ENCODE peak calls at places on chromosomes 7 and 10, in seven cellular contexts. F, Z, X, L, Q, T and U are unnamed samples.

GRCh38 chr7:49432245-49432644 is 341.2 kb upstream of the VWC2 start:
- DNase-seq in Z (no peak), F (no peak), X (no peak), Q (no peak), T (no peak), L (no peak), U (no peak)

GRCh38 chr7:37408885-37409248 is 39.8 kb downstream of the ELMO1 start:
- DNase-seq in Z (no peak), Q (no peak), F (no peak), L (no peak), X (no peak), T (no peak), U (no peak)

GRCh38 chr10:63197304-63198092 is 64.4 kb downstream of the NRBF2 start:
- DNase-seq in F (no peak), T (no peak), Q (no peak), X (no peak), Z (peak; percentile 93), L (no peak), U (peak; percentile 34)

GRCh38 chr7:2643386-2644229 is 11.8 kb downstream of the TTYH3 start:
- DNase-seq in X (no peak), L (no peak), F (peak; percentile 66), Z (no peak), Q (no peak), T (no peak), U (peak; percentile 57)

GRCh38 chr7:143216151-143216550 is 5.7 kb upstream of the TAS2R40 start:
- DNase-seq in L (no peak), Z (peak; percentile 68), T (no peak), X (peak; percentile 17), F (no peak), Q (no peak), U (no peak)

GRCh38 chr10:35208536-35208935 is 81.9 kb downstream of the CREM start:
- DNase-seq in T (no peak), L (no peak), Z (no peak), F (no peak), Q (no peak), X (no peak), U (no peak)

GRCh38 chr7:129334473-129334872 is 99.8 kb upstream of the STRIP2 start:
- DNase-seq in Q (no peak), T (no peak), Z (no peak), F (no peak), X (no peak), L (no peak), U (peak; percentile 26)

GRCh38 chr10:80122746-80123145 is 9.8 kb upstream of the PLAC9 start:
- DNase-seq in T (no peak), L (no peak), F (no peak), Z (no peak), X (peak; percentile 85), Q (no peak), U (no peak)

GRCh38 chr7:8817448-8818036 is 384.1 kb downstream of the NXPH1 start:
- DNase-seq in Z (no peak), X (no peak), L (no peak), Q (no peak), T (no peak), F (no peak), U (no peak)

GRCh38 chr7:158657189-158657746 is 47.3 kb downstream of the NCAPG2 start:
- DNase-seq in X (no peak), F (no peak), L (no peak), Q (no peak), T (no peak), Z (no peak), U (no peak)

GRCh38 chr10:129417882-129418281 is 49.2 kb upstream of the MGMT start:
- DNase-seq in Z (no peak), T (no peak), X (no peak), L (no peak), Q (peak; percentile 31), F (no peak), U (no peak)

GRCh38 chr7:111796671-111797070 is 234.4 kb upstream of the IMMP2L start:
- DNase-seq in Q (peak; percentile 20), X (no peak), L (peak; percentile 15), Z (peak; percentile 4), T (peak; percentile 55), F (no peak), U (peak; percentile 36)

GRCh38 chr7:85115006-85115405 is 71.8 kb downstream of the SEMA3D start:
- DNase-seq in L (no peak), X (no peak), F (no peak), T (no peak), Q (no peak), Z (no peak), U (no peak)

GRCh38 chr7:122651451-122651850 is 47.5 kb downstream of the RNF133 start:
- DNase-seq in F (no peak), Q (no peak), T (no peak), L (no peak), X (no peak), Z (no peak), U (no peak)

GRCh38 chr10:33535866-33536265 is 201.4 kb upstream of the NRP1 start:
- DNase-seq in L (no peak), Z (no peak), F (no peak), Q (no peak), X (no peak), T (no peak), U (no peak)

GRCh38 chr10:33537066-33537465 is 202.6 kb upstream of the NRP1 start:
- DNase-seq in X (no peak), Q (no peak), T (no peak), F (no peak), L (no peak), Z (peak; percentile 59), U (no peak)

GRCh38 chr10:33536508-33536907 is 202.0 kb upstream of the NRP1 start:
- DNase-seq in L (no peak), Z (no peak), X (no peak), F (no peak), T (no peak), Q (no peak), U (peak; percentile 11)

GRCh38 chr10:33532901-33533300 is 198.4 kb upstream of the NRP1 start:
- DNase-seq in Q (no peak), T (no peak), Z (no peak), X (no peak), L (no peak), F (no peak), U (no peak)

GRCh38 chr10:33534455-33534854 is 200.0 kb upstream of the NRP1 start:
- DNase-seq in X (no peak), Q (no peak), Z (no peak), L (no peak), F (no peak), T (no peak), U (no peak)
- H2BK120ac ChIP-seq in X (no peak overlapping the region), Q (no peak overlapping the region), Z (no peak overlapping the region), L (no peak overlapping the region), F (no peak overlapping the region), T (no peak overlapping the region), U (no peak overlapping the region)

DNA sequence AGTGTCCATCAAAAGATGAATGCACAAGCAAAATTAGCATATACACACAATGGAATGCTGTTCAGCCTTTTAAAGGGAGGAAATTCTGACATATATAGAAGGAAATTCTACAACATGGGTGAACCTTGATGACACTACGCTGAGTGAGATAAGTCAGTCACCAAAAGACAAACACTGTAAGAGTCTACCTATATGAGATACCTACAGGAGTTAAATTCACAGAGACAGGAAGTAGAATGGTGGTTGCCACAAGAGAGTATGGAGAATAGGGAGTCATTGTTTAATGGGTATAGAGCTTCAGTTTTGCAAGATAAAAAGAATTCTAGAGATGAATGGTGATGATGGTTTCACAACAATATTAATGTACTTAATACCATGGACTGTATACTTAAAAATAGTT is 51.8 kb downstream of the HERC4 start:
- DNase-seq in Z (no peak), X (no peak), L (no peak), F (no peak), Q (no peak), T (no peak), U (no peak)
- H3K18ac ChIP-seq in Z (no peak overlapping the region), X (no peak overlapping the region), L (no peak overlapping the region), F (no peak overlapping the region), Q (no peak overlapping the region), T (no peak overlapping the region), U (no peak overlapping the region)

GRCh38 chr10:108445746-108446145 is 1281.2 kb upstream of the SORCS1 start:
- DNase-seq in X (no peak), T (no peak), Z (no peak), F (no peak), L (no peak), Q (no peak), U (no peak)
- H4K8ac ChIP-seq in X (no peak overlapping the region), T (no peak overlapping the region), Z (no peak overlapping the region), F (no peak overlapping the region), L (no peak overlapping the region), Q (no peak overlapping the region), U (no peak overlapping the region)

DNA sequence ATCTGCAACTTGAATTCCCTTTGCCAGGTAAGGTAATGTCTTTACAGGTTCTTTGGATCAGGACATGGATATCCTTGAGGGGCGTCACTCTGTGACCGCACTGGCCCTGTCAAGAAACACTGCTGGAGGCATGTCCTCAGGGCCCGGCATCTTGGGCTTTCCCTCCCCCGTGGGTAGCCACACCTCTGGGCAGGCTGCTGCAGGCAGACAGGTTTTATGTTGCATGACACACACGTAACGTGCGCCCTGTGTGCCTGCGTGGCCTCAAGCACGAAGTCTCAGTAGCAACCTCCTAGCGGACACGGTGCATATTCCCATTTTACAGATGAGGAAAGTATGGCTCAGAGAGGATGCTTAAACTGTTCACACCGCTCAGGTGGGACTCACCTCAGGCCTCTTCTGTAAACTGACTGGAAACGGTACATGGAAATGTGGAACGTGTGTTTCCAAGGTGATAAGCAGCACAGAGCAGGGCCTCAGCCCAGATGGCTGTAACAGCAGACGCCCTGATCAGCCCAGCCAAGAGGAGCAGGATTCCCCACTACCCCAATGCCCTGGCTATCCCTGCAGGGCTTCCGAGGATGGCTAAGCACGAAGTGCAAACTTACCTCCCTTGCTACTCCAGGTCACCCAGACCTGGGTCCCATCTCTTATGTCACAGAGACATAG is 553.6 kb downstream of the TCERG1L start:
- DNase-seq in F (no peak), T (no peak), Q (no peak), L (no peak), X (no peak), Z (no peak), U (no peak)
- H2BK120ac ChIP-seq in F (no peak overlapping the region), T (no peak overlapping the region), Q (no peak overlapping the region), L (no peak overlapping the region), X (no peak overlapping the region), Z (no peak overlapping the region), U (no peak overlapping the region)